ENCODE peak calls at places on chromosomes 2 and 18, in ten cellular contexts. A is psoas muscle; R is glutamatergic neuron; H is Right ventricle myocardium superior; I is stimulated activated effector memory CD8-positive, alpha-beta T cell treated with anti-CD3 and anti-CD28 coated beads, Interleukin-12 subunit alpha, Interleukin-12 subunit beta, amount 100 ng/mL, for 72 hours; B is fibroblast of the conjunctiva; C is NCI-H1694; O is head of caudate nucleus; T is stimulated activated CD4-positive, alpha-beta T cell treated with anti-CD3 and anti-CD28 coated beads, Interleukin-4, amount 100 ng/mL, for 48 hours; Z is M059J. Q is an unnamed sample.

GRCh38 chr2:236180501-236180816 is 12.3 kb upstream of the GBX2 start:
- DNase-seq in A (no peak), R (no peak), H (no peak), I (no peak), B (no peak), C (no peak), O (no peak), T (no peak), Z (no peak), Q (no peak)

GRCh38 chr2:150133623-150134022 is 353.8 kb downstream of the RND3 start:
- DNase-seq in A (no peak), R (no peak), H (no peak), I (no peak), B (peak), C (no peak), O (no peak), T (no peak), Z (peak), Q (no peak)

GRCh38 chr2:180675170-180675569 is 305.2 kb upstream of the UBE2E3 start:
- DNase-seq in A (no peak), R (no peak), H (no peak), I (no peak), B (no peak), C (no peak), O (no peak), T (no peak), Z (no peak), Q (no peak)

GRCh38 chr2:101528501-101528900 is 53.6 kb upstream of the RFX8 start:
- DNase-seq in A (no peak), R (no peak), H (no peak), I (no peak), B (no peak), C (no peak), O (no peak), T (no peak), Z (no peak), Q (no peak)

GRCh38 chr18:48866028-48866733 is 84.6 kb downstream of the SMAD7 start:
- DNase-seq in A (peak), R (peak), H (peak), I (no peak), B (peak), C (peak), O (peak), T (no peak), Z (peak), Q (peak)

GRCh38 chr2:14427982-14428567 is 204.4 kb upstream of the LRATD1 start:
- DNase-seq in A (no peak), R (no peak), H (no peak), I (no peak), B (peak), C (no peak), O (no peak), T (no peak), Z (peak), Q (no peak)

GRCh38 chr18:30763913-30764350 is 278.6 kb downstream of the DSC3 start:
- DNase-seq in A (no peak), R (no peak), H (no peak), I (no peak), B (no peak), C (no peak), O (no peak), T (no peak), Z (no peak), Q (no peak)

GRCh38 chr18:55856191-55856590 is 268.2 kb upstream of the TCF4 start:
- DNase-seq in A (no peak), R (no peak), H (no peak), I (no peak), B (no peak), C (no peak), O (no peak), T (no peak), Z (peak), Q (no peak)

GRCh38 chr2:187372213-187372612 is 75.8 kb downstream of the CALCRL start:
- DNase-seq in A (no peak), R (no peak), H (no peak), I (no peak), B (peak), C (no peak), O (no peak), T (no peak), Z (peak), Q (no peak)

GRCh38 chr2:160224060-160224459 is 24.0 kb upstream of the ITGB6 start:
- DNase-seq in A (no peak), R (no peak), H (no peak), I (no peak), B (peak), C (no peak), O (no peak), T (no peak), Z (peak), Q (no peak)

GRCh38 chr2:124001681-124002080 is 23.4 kb upstream of the CNTNAP5 start:
- DNase-seq in A (no peak), R (peak), H (no peak), I (no peak), B (no peak), C (peak), O (no peak), T (no peak), Z (peak), Q (peak)

GRCh38 chr18:702957-703659 is 9.3 kb downstream of the ENOSF1 start:
- DNase-seq in A (no peak), R (no peak), H (no peak), I (no peak), B (peak), C (no peak), O (no peak), T (no peak), Z (peak), Q (no peak)

GRCh38 chr2:85549826-85550225 is 10.9 kb downstream of the MAT2A start:
- DNase-seq in A (no peak), R (no peak), H (no peak), I (no peak), B (peak), C (no peak), O (no peak), T (no peak), Z (peak), Q (no peak)

GRCh38 chr18:43420091-43420490 is 142.8 kb upstream of the SYT4 start:
- DNase-seq in A (no peak), R (no peak), H (no peak), I (no peak), B (no peak), C (no peak), O (no peak), T (no peak), Z (no peak), Q (no peak)

GRCh38 chr2:86793752-86794151 is 3.0 kb upstream of the CD8A start:
- DNase-seq in A (no peak), R (no peak), H (no peak), I (no peak), B (no peak), C (no peak), O (no peak), T (no peak), Z (no peak), Q (no peak)

GRCh38 chr2:194720461-194720860 is 936.6 kb upstream of the SLC39A10 start:
- DNase-seq in A (no peak), R (no peak), H (no peak), I (no peak), B (no peak), C (no peak), O (no peak), T (no peak), Z (no peak), Q (no peak)